ENCODE peak calls at places on chromosomes 4 and X, in six cellular contexts. U is vagina, N is PC-9, E is neural progenitor cell, A is thoracic aorta, Y is AG04450. P is an unnamed sample.

GRCh38 chr4:85722806-85723205 is 247.9 kb downstream of the ARHGAP24 start:
- DNase-seq in U (no peak), N (no peak), E (no peak), A (no peak), Y (no peak), P (no peak)

GRCh38 chr4:136025540-136025939 is 1506.8 kb downstream of the PCDH18 start:
- DNase-seq in U (no peak), N (no peak), E (peak; percentile 26), A (no peak), Y (no peak), P (no peak)

GRCh38 chr4:149203256-149204001 is 612.2 kb downstream of the IQCM start:
- DNase-seq in U (no peak), N (no peak), E (no peak), A (no peak), Y (no peak), P (peak; percentile 17)

GRCh38 chr4:94490437-94490836 is 38.7 kb downstream of the PDLIM5 start:
- DNase-seq in U (no peak), N (no peak), E (no peak), A (no peak), Y (no peak), P (no peak)

GRCh38 chr4:143784567-143784966 is 84.1 kb upstream of the FREM3 start:
- DNase-seq in U (no peak), N (no peak), E (no peak), A (no peak), Y (no peak), P (no peak)

GRCh38 chrX:100995469-100995868 is 26.0 kb downstream of the ARL13A start:
- DNase-seq in U (no peak), N (peak; percentile 28), E (no peak), A (no peak), Y (peak; percentile 64), P (no peak)

GRCh38 chr4:110634320-110635154 is 11.7 kb upstream of the PITX2 start:
- DNase-seq in U (no peak), N (no peak), E (no peak), A (no peak), Y (no peak), P (no peak)

GRCh38 chr4:34720563-34720962 is 1523.8 kb downstream of the ARAP2 start:
- DNase-seq in U (no peak), N (no peak), E (peak; percentile 48), A (no peak), Y (no peak), P (no peak)

GRCh38 chrX:24117288-24117687 is 32.2 kb upstream of the ZFX start:
- DNase-seq in U (no peak), N (no peak), E (no peak), A (no peak), Y (peak; percentile 42), P (no peak)

GRCh38 chr4:32087211-32087610 is 1367.0 kb downstream of the PCDH7 start:
- DNase-seq in U (no peak), N (no peak), E (no peak), A (no peak), Y (no peak), P (no peak)

GRCh38 chr4:118740869-118741268 is 55.7 kb downstream of the METTL14 start:
- DNase-seq in U (no peak), N (no peak), E (peak; percentile 42), A (no peak), Y (no peak), P (no peak)

GRCh38 chrX:126165721-126166401 is at the start of gene DCAF12L2:
- DNase-seq in U (no peak), N (no peak), E (peak; percentile 56), A (no peak), Y (no peak), P (no peak)

GRCh38 chrX:55264816-55265215 is at the start of gene PAGE3:
- DNase-seq in U (no peak), N (no peak), E (no peak), A (no peak), Y (no peak), P (no peak)
- H3K27ac ChIP-seq in U (no peak within 1 kb of the TSS), N (no peak within 1 kb of the TSS), E (no peak within 1 kb of the TSS), A (no peak within 1 kb of the TSS), Y (no peak within 1 kb of the TSS), P (no peak within 1 kb of the TSS)

GRCh38 chr4:60857354-60857753 is 342.8 kb upstream of the ADGRL3 start:
- DNase-seq in U (no peak), N (no peak), E (no peak), A (no peak), Y (no peak), P (no peak)
- H3K27ac ChIP-seq in U (no peak overlapping the region), N (no peak overlapping the region), E (no peak overlapping the region), A (no peak overlapping the region), Y (no peak overlapping the region), P (no peak overlapping the region)

GRCh38 chr4:86935833-86936721 is 1.3 kb downstream of the AFF1 start:
- DNase-seq in U (no peak), N (peak; percentile 69), E (peak; percentile 36), A (no peak), Y (no peak), P (peak; percentile 55)

GRCh38 chr4:86939123-86939522 is 4.3 kb downstream of the AFF1 start:
- DNase-seq in U (no peak), N (no peak), E (no peak), A (no peak), Y (no peak), P (no peak)

GRCh38 chr4:86935499-86935832 is 655 bp downstream of the AFF1 start:
- DNase-seq in U (no peak), N (no peak), E (no peak), A (no peak), Y (no peak), P (no peak)

GRCh38 chr4:86934147-86934771 is 552 bp upstream of the AFF1 start:
- DNase-seq in U (no peak), N (no peak), E (peak; percentile 35), A (no peak), Y (no peak), P (no peak)

GRCh38 chr4:86934772-86935498 is at the start of gene AFF1:
- DNase-seq in U (no peak), N (peak; percentile 88), E (peak; percentile 94), A (peak; percentile 76), Y (no peak), P (peak; percentile 96)
- H3K27ac ChIP-seq in U (peak within 1 kb of the TSS; percentile 99), N (peak within 1 kb of the TSS; percentile 83), E (no peak within 1 kb of the TSS), A (peak within 1 kb of the TSS; percentile 95), Y (peak within 1 kb of the TSS; percentile 77), P (peak within 1 kb of the TSS; percentile 97)

GRCh38 chr4:52844596-52844995 is 17.5 kb upstream of the RASL11B start:
- DNase-seq in U (no peak), N (no peak), E (no peak), A (no peak), Y (no peak), P (no peak)

GRCh38 chr4:52852041-52852440 is 10.1 kb upstream of the RASL11B start:
- DNase-seq in U (no peak), N (no peak), E (no peak), A (no peak), Y (no peak), P (no peak)

GRCh38 chr4:52846502-52846901 is 15.6 kb upstream of the RASL11B start:
- DNase-seq in U (no peak), N (no peak), E (no peak), A (no peak), Y (no peak), P (no peak)

GRCh38 chr4:52850406-52851119 is 11.6 kb upstream of the RASL11B start:
- DNase-seq in U (no peak), N (no peak), E (no peak), A (no peak), Y (no peak), P (no peak)

DNA sequence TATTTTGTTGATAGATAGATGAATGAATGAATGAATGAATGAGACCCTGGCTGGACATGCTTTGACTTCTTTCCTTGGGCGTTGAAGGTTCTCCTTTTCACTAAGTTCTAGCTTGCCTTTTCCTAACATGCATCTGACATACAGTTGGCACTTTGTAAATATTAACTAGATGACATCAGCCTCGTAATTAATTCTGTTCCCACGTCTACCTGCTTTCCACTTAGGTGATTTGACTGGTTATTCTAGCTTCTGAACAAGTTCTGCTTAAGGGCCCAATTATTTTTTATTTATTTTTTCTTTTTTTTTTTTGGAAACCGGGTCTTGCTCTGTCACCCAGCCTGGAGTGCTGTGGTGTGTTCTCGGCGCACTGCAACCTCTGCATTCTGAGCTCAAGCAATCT is 13.9 kb upstream of the RASL11B start:
- DNase-seq in U (no peak), N (no peak), E (no peak), A (no peak), Y (no peak), P (no peak)
- H3K27ac ChIP-seq in U (no peak overlapping the region), N (no peak overlapping the region), E (no peak overlapping the region), A (no peak overlapping the region), Y (no peak overlapping the region), P (no peak overlapping the region)

GRCh38 chr4:128574706-128575105 is 234.8 kb upstream of the JADE1 start:
- DNase-seq in U (no peak), N (no peak), E (peak; percentile 86), A (no peak), Y (no peak), P (peak; percentile 22)
- H3K27ac ChIP-seq in U (no peak overlapping the region), N (no peak overlapping the region), E (no peak overlapping the region), A (no peak overlapping the region), Y (no peak overlapping the region), P (no peak overlapping the region)

DNA sequence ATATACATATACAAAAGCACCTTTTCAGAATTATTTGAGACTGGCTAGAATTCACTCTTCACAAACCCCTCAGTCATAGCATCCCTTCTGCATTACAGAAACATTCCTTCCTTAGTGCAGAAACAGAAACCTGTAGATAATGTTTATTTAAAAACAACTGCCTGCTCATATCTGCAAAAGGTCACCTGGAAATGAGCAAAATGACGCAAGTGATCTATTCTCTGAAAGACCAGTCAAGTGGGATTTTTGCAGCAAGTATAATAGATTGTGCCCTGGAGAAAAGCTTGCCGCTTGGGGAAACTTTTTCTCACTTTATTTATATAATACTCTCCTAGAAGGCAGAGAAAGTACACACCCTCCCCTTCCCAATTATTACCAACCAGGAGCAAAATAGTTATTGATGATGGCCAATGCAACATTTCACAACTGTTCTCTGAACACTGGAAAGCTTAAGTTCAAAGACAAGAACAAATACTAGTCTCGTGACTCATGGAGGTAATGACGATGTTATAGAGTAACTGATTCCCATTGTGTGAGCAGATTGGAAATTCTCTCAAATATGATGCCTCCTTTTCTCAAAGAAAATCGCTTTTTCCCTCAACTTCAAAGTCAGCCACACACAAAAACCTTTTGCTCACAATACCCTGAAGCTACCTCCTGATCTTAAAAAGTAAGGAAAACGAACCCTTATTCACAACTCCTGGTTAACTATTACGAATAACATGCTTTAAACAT is 41.2 kb downstream of the MID1 start:
- DNase-seq in U (no peak), N (peak; percentile 20), E (no peak), A (no peak), Y (peak; percentile 24), P (no peak)
- H3K27ac ChIP-seq in U (peak overlapping the region; percentile 32), N (peak overlapping the region; percentile 99), E (no peak overlapping the region), A (no peak overlapping the region), Y (peak overlapping the region; percentile 73), P (peak overlapping the region; percentile 18)

P was measured in heart right ventricle.